ENCODE peak calls at places on chromosomes 1 and 21, in eight cellular contexts. M is kidney epithelial cell, G is Caco-2, S is hepatocyte, C is esophagus squamous epithelium, A is Peyer's patch, J is Calu3, O is psoas muscle. N is an unnamed sample.

GRCh38 chr1:36136535-36136934 is 11.5 kb upstream of the COL8A2 start:
- DNase-seq in M (no peak), G (no peak), S (no peak), C (no peak), A (no peak), J (no peak), O (no peak), N (peak)

GRCh38 chr21:41369105-41369914 is 7.5 kb downstream of the MX2 start:
- DNase-seq in M (no peak), G (no peak), S (peak), C (no peak), A (peak), J (no peak), O (peak), N (no peak)

GRCh38 chr1:150512846-150513245 is 2.7 kb upstream of the FALEC start:
- DNase-seq in M (no peak), G (no peak), S (no peak), C (no peak), A (no peak), J (no peak), O (no peak), N (no peak)

GRCh38 chr1:43671626-43672330 is 21.8 kb downstream of the KDM4A start:
- DNase-seq in M (peak), G (no peak), S (no peak), C (no peak), A (no peak), J (no peak), O (no peak), N (peak)

GRCh38 chr1:204529371-204529895 is 13.2 kb downstream of the MDM4 start:
- DNase-seq in M (no peak), G (no peak), S (no peak), C (no peak), A (no peak), J (no peak), O (no peak), N (no peak)

GRCh38 chr21:46323227-46323709 is 402 bp downstream of the C21orf58 start:
- DNase-seq in M (no peak), G (no peak), S (peak), C (no peak), A (no peak), J (no peak), O (no peak), N (no peak)

GRCh38 chr1:3174487-3175247 is 105.7 kb downstream of the PRDM16 start:
- DNase-seq in M (no peak), G (no peak), S (no peak), C (no peak), A (no peak), J (peak), O (peak), N (no peak)

GRCh38 chr1:159854101-159854692 is 8.3 kb downstream of the VSIG8 start:
- DNase-seq in M (no peak), G (no peak), S (peak), C (no peak), A (peak), J (peak), O (peak), N (no peak)

GRCh38 chr1:77170687-77171086 is 48.5 kb downstream of the PIGK start:
- DNase-seq in M (no peak), G (no peak), S (no peak), C (no peak), A (no peak), J (no peak), O (no peak), N (peak)

GRCh38 chr1:207873055-207873890 is 37.7 kb downstream of the CD34 start:
- DNase-seq in M (no peak), G (no peak), S (no peak), C (no peak), A (no peak), J (no peak), O (peak), N (no peak)

GRCh38 chr1:226643167-226643566 is 94.6 kb downstream of the STUM start:
- DNase-seq in M (peak), G (no peak), S (peak), C (no peak), A (peak), J (peak), O (peak), N (peak)

GRCh38 chr1:170530972-170531757 is 801 bp upstream of the GORAB start:
- DNase-seq in M (no peak), G (no peak), S (no peak), C (no peak), A (no peak), J (peak), O (no peak), N (no peak)

GRCh38 chr1:154574715-154575114 is 7.1 kb downstream of the CHRNB2 start:
- DNase-seq in M (no peak), G (no peak), S (peak), C (no peak), A (no peak), J (no peak), O (no peak), N (no peak)

GRCh38 chr21:17050646-17051045 is 462.2 kb upstream of the CXADR start:
- DNase-seq in M (no peak), G (no peak), S (no peak), C (no peak), A (no peak), J (no peak), O (no peak), N (no peak)

GRCh38 chr1:154220970-154221814 is 437 bp downstream of the UBAP2L start:
- DNase-seq in M (no peak), G (peak), S (peak), C (peak), A (peak), J (peak), O (peak), N (no peak)

GRCh38 chr1:84103197-84103992 is 40.7 kb upstream of the PRKACB start:
- DNase-seq in M (peak), G (no peak), S (peak), C (no peak), A (no peak), J (peak), O (peak), N (peak)

GRCh38 chr1:12433323-12434053 is 184.5 kb downstream of the DHRS3 start:
- DNase-seq in M (no peak), G (peak), S (peak), C (no peak), A (peak), J (peak), O (peak), N (no peak)

GRCh38 chr1:48869116-48869893 is 92.6 kb upstream of the BEND5 start:
- DNase-seq in M (no peak), G (no peak), S (no peak), C (no peak), A (no peak), J (no peak), O (no peak), N (no peak)

GRCh38 chr21:14236180-14236579 is 20.2 kb downstream of the RBM11 start:
- DNase-seq in M (no peak), G (no peak), S (no peak), C (no peak), A (no peak), J (no peak), O (no peak), N (no peak)
- TF ChIP-seq CTCF in M (no peak), G (no peak), S (no peak), C (no peak), A (no peak), J (no peak), O (no peak), N (no peak)

GRCh38 chr1:209490013-209490412 is 93.5 kb upstream of the CAMK1G start:
- DNase-seq in M (no peak), G (no peak), S (peak), C (no peak), A (no peak), J (no peak), O (no peak), N (no peak)

GRCh38 chr1:209493584-209493983 is 89.9 kb upstream of the CAMK1G start:
- DNase-seq in M (no peak), G (no peak), S (no peak), C (no peak), A (no peak), J (no peak), O (no peak), N (no peak)

GRCh38 chr1:209491496-209491895 is 92.0 kb upstream of the CAMK1G start:
- DNase-seq in M (no peak), G (no peak), S (no peak), C (no peak), A (no peak), J (no peak), O (no peak), N (no peak)

GRCh38 chr1:209491031-209491430 is 92.5 kb upstream of the CAMK1G start:
- DNase-seq in M (no peak), G (no peak), S (no peak), C (no peak), A (no peak), J (no peak), O (no peak), N (no peak)

DNA sequence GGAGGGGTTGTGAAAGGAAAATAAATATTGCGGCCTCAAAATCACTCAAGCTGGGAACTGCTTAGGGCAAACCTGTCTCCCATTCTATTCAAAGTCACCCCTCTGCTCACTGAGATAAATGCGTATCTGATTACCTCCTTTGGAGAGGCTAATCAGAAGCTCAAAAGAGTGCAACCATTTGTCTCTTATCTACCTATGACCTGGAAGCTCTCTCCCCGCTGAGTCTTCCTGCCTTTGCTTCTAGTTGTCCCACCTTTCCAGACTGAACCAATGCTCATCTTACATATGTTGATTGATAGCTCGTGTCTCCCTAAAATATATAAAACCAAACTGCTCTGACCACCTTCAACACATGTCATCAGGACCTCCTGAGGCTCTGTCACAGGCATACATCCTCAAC is 91.6 kb upstream of the CAMK1G start:
- DNase-seq in M (no peak), G (no peak), S (no peak), C (no peak), A (no peak), J (no peak), O (no peak), N (no peak)
- TF ChIP-seq CTCF in M (no peak), G (no peak), S (no peak), C (no peak), A (no peak), J (no peak), O (no peak), N (no peak)

GRCh38 chr1:228090613-228091081 is 8.1 kb downstream of the ARF1 start:
- DNase-seq in M (no peak), G (peak), S (no peak), C (no peak), A (peak), J (no peak), O (peak), N (no peak)

GRCh38 chr1:228089520-228090380 is 7.2 kb downstream of the ARF1 start:
- DNase-seq in M (no peak), G (no peak), S (no peak), C (no peak), A (peak), J (no peak), O (peak), N (no peak)

GRCh38 chr1:228088586-228089498 is 6.3 kb downstream of the ARF1 start:
- DNase-seq in M (no peak), G (no peak), S (no peak), C (no peak), A (peak), J (no peak), O (peak), N (no peak)

GRCh38 chr1:228085287-228085926 is 2.9 kb downstream of the ARF1 start:
- DNase-seq in M (no peak), G (peak), S (peak), C (no peak), A (peak), J (no peak), O (peak), N (peak)

GRCh38 chr1:228087771-228088251 is 5.3 kb downstream of the ARF1 start:
- DNase-seq in M (peak), G (no peak), S (no peak), C (no peak), A (peak), J (peak), O (peak), N (no peak)
- TF ChIP-seq CTCF in M (no peak), G (no peak), S (no peak), C (no peak), A (no peak), J (no peak), O (no peak), N (no peak)

GRCh38 chr1:192311281-192311680 is 5.5 kb upstream of the RGS21 start:
- DNase-seq in M (peak), G (no peak), S (peak), C (no peak), A (no peak), J (peak), O (no peak), N (peak)
- TF ChIP-seq CTCF in M (peak), G (no peak), S (peak), C (no peak), A (no peak), J (peak), O (peak), N (peak)

DNA sequence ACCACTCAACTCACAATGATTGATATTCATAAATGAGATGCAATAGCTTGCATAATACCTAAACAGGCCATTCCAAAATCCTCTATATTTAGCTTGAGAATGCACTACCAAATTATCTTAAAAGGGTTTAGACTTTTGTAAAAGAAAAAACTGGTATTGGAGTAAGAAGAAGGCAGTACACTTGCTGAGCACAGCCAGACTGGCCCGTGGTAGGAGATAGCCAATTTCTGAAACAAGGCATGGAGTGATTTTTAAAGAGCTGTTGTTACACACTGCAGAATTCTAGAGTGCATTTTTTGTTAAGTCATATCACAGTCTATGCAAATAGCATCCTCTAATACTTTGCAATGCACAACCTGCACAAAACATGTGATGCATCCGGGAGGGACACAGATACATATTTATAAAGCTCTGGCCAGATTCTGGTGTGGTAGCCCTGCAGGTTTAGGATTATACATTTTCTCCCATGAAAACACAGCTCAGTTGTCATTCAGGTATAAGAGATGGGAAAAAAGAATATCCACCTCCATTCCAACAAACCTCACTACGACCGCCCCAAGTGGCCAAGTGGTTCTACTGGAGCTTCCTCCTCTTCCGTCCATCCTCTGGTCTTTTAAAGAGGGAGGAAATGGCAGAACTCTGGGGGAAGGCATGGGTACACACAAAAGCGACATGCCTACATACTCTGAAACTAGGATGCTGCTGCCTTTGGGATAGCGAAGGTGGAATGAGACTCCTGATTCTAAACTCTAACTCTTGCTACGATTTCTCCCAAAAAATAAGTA is 40.8 kb downstream of the BCAR3 start:
- DNase-seq in M (no peak), G (no peak), S (no peak), C (no peak), A (no peak), J (no peak), O (no peak), N (no peak)
- TF ChIP-seq CTCF in M (no peak), G (no peak), S (no peak), C (no peak), A (no peak), J (no peak), O (no peak), N (no peak)

N was measured in AG04450.